ENCODE peak calls at places on chromosome 21, in seven cellular contexts. W, C, L, M, P, K and E are unnamed samples.

GRCh38 chr21:44618504-44618903 is 6.6 kb downstream of the KRTAP10-8 start:
- DNase-seq in L (no peak), P (no peak), M (no peak), K (no peak), W (peak), C (peak), E (no peak)

GRCh38 chr21:41671859-41672542 is 94.9 kb downstream of the RIPK4 start:
- DNase-seq in L (no peak), M (no peak), K (no peak), W (no peak), C (no peak), P (no peak), E (no peak)

GRCh38 chr21:45854702-45855247 is 126.8 kb upstream of the COL6A1 start:
- DNase-seq in K (no peak), C (no peak), W (no peak), L (no peak), M (no peak), P (no peak), E (no peak)

GRCh38 chr21:26850116-26850643 is 5.0 kb upstream of the ADAMTS1 start:
- DNase-seq in L (no peak), M (peak), K (no peak), W (no peak), P (no peak), C (peak), E (no peak)

GRCh38 chr21:46152939-46153258 is 2.5 kb downstream of the FTCD start:
- DNase-seq in M (no peak), C (no peak), K (no peak), W (peak), P (no peak), L (no peak), E (no peak)

GRCh38 chr21:45074048-45074817 is at the start of gene ADARB1:
- DNase-seq in L (peak), K (peak), M (no peak), W (peak), P (peak), C (peak), E (no peak)

GRCh38 chr21:45255381-45256020 is 32.2 kb downstream of the POFUT2 start:
- DNase-seq in C (peak), L (peak), P (no peak), M (no peak), W (no peak), K (no peak), E (no peak)

GRCh38 chr21:32256873-32257620 is 21.8 kb downstream of the MIS18A start:
- DNase-seq in M (no peak), K (no peak), P (no peak), L (no peak), W (peak), C (peak), E (peak)

GRCh38 chr21:34336756-34337391 is 26.9 kb upstream of the KCNE2 start:
- DNase-seq in P (no peak), K (no peak), L (no peak), C (peak), W (no peak), M (no peak), E (no peak)

GRCh38 chr21:43306911-43307676 is 119.8 kb downstream of the SIK1 start:
- DNase-seq in L (no peak), K (no peak), C (peak), P (no peak), M (no peak), W (peak), E (no peak)

GRCh38 chr21:28899744-28900143 is 92.9 kb downstream of the LTN1 start:
- DNase-seq in C (peak), K (no peak), M (no peak), P (no peak), W (no peak), L (no peak), E (no peak)